ENCODE peak calls at places on chromosomes 3 and 15, in six cellular contexts. B is stimulated activated CD4-positive, alpha-beta T cell treated with anti-CD3 and anti-CD28 coated beads, Interleukin-4, amount 100 ng/mL, for 24 hours; J is SHP77 treated with DMSO at 0.1 percent for 48 hours; I is Calu3; R is mucosa of descending colon; S is effector CD4-positive, alpha-beta T cell. N is an unnamed sample.

GRCh38 chr3:142213298-142213697 is 12.1 kb downstream of the GK5 start:
- DNase-seq in I (no peak), S (no peak), R (no peak), J (no peak), B (no peak), N (no peak)

GRCh38 chr15:25800761-25801515 is 62.2 kb downstream of the ATP10A start:
- DNase-seq in S (no peak), J (no peak), B (no peak), R (no peak), I (no peak), N (no peak)

GRCh38 chr3:113828605-113829004 is 10.0 kb upstream of the GRAMD1C start:
- DNase-seq in R (no peak), B (no peak), J (no peak), S (no peak), I (no peak), N (no peak)

GRCh38 chr15:74787251-74788041 is 5.6 kb downstream of the CSK start:
- DNase-seq in B (peak; percentile 93), I (peak; percentile 54), J (no peak), R (peak; percentile 85), S (peak; percentile 88), N (peak; percentile 90)

GRCh38 chr3:36800533-36801116 is 36.3 kb upstream of the DCLK3 start:
- DNase-seq in B (no peak), S (no peak), J (no peak), I (no peak), R (no peak), N (no peak)

GRCh38 chr3:16126634-16127033 is 47.8 kb upstream of the GALNT15 start:
- DNase-seq in B (no peak), J (no peak), R (no peak), I (no peak), S (no peak), N (no peak)

GRCh38 chr3:94285874-94286273 is 223.0 kb downstream of the NSUN3 start:
- DNase-seq in J (no peak), I (no peak), R (no peak), S (no peak), B (no peak), N (no peak)

GRCh38 chr3:138938877-138939562 is 7.9 kb downstream of the FOXL2 start:
- DNase-seq in R (no peak), B (no peak), J (no peak), I (no peak), S (no peak), N (no peak)

GRCh38 chr3:78589778-78590177 is 1178.0 kb downstream of the ROBO1 start:
- DNase-seq in S (no peak), R (no peak), B (no peak), J (no peak), I (no peak), N (no peak)